ENCODE peak calls at places on chromosome 1, in four cellular contexts. O is AG09309, R is IMR-90, Z is fibroblast of mammary gland. B is an unnamed sample.

GRCh38 chr1:23908453-23909341 is 4.5 kb downstream of the CNR2 start:
- DNase-seq in O (no peak), R (no peak), Z (no peak), B (no peak)

GRCh38 chr1:55848906-55849305 is 633.7 kb upstream of the USP24 start:
- DNase-seq in O (no peak), R (peak), Z (peak), B (no peak)

GRCh38 chr1:8482844-8483436 is 165.0 kb downstream of the SLC45A1 start:
- DNase-seq in O (no peak), R (peak), Z (peak), B (no peak)

GRCh38 chr1:5525597-5526384 is 466.4 kb downstream of the NPHP4 start:
- DNase-seq in O (no peak), R (no peak), Z (no peak), B (peak)

GRCh38 chr1:28157901-28158300 is 18.6 kb downstream of the PTAFR start:
- DNase-seq in O (no peak), R (no peak), Z (no peak), B (no peak)

GRCh38 chr1:53134961-53135734 is 7.3 kb downstream of the SLC1A7 start:
- DNase-seq in O (no peak), R (peak), Z (peak), B (no peak)

GRCh38 chr1:170097449-170097948 is 23.0 kb upstream of the KIFAP3 start:
- DNase-seq in O (no peak), R (no peak), Z (no peak), B (no peak)

GRCh38 chr1:1665815-1666251 is 7.0 kb upstream of the CDK11B start:
- DNase-seq in O (no peak), R (no peak), Z (no peak), B (no peak)

GRCh38 chr1:80054129-80054528 is 1047.6 kb upstream of the ADGRL4 start:
- DNase-seq in O (no peak), R (peak), Z (peak), B (no peak)

GRCh38 chr1:204571631-204572030 is 55.4 kb downstream of the MDM4 start:
- DNase-seq in O (no peak), R (no peak), Z (no peak), B (no peak)

GRCh38 chr1:18344755-18345154 is 136.0 kb upstream of the KLHDC7A start:
- DNase-seq in O (no peak), R (no peak), Z (no peak), B (no peak)

GRCh38 chr1:28258628-28259251 is 578 bp upstream of the SESN2 start:
- DNase-seq in O (no peak), R (no peak), Z (no peak), B (no peak)

GRCh38 chr1:36085686-36086526 is 2.0 kb downstream of the TEKT2 start:
- DNase-seq in O (no peak), R (no peak), Z (no peak), B (peak)

GRCh38 chr1:246434335-246434734 is 72.7 kb downstream of the SMYD3 start:
- DNase-seq in O (no peak), R (no peak), Z (no peak), B (no peak)

GRCh38 chr1:212218911-212219310 is 66.3 kb upstream of the PPP2R5A start:
- DNase-seq in O (peak), R (peak), Z (peak), B (no peak)

GRCh38 chr1:153967109-153967999 is at the start of gene CREB3L4:
- DNase-seq in O (peak), R (peak), Z (peak), B (peak)

GRCh38 chr1:202145325-202146140 is 996 bp upstream of the ARL8A start:
- DNase-seq in O (no peak), R (no peak), Z (no peak), B (no peak)

GRCh38 chr1:100703716-100704115 is 15.8 kb upstream of the VCAM1 start:
- DNase-seq in O (peak), R (no peak), Z (no peak), B (no peak)

GRCh38 chr1:152162826-152163463 is 3.9 kb upstream of the RPTN start:
- DNase-seq in O (peak), R (peak), Z (peak), B (no peak)

GRCh38 chr1:118615066-118615465 is 373.1 kb downstream of the TBX15 start:
- DNase-seq in O (no peak), R (no peak), Z (no peak), B (no peak)

GRCh38 chr1:113403065-113403464 is 12.8 kb downstream of the MAGI3 start:
- DNase-seq in O (no peak), R (no peak), Z (no peak), B (no peak)

GRCh38 chr1:82114887-82115286 is 314.2 kb downstream of the ADGRL2 start:
- DNase-seq in O (no peak), R (no peak), Z (no peak), B (no peak)

GRCh38 chr1:178109348-178110143 is 15.6 kb downstream of the RASAL2 start:
- DNase-seq in O (no peak), R (peak), Z (peak), B (no peak)

GRCh38 chr1:11337536-11338350 is 64.7 kb downstream of the UBIAD1 start:
- DNase-seq in O (no peak), R (no peak), Z (peak), B (no peak)

GRCh38 chr1:222798975-222799374 is 15.9 kb upstream of the DISP1 start:
- DNase-seq in O (no peak), R (no peak), Z (no peak), B (no peak)

GRCh38 chr1:204773246-204773645 is 87.7 kb upstream of the LRRN2 start:
- DNase-seq in O (no peak), R (no peak), Z (no peak), B (no peak)

GRCh38 chr1:170126691-170127090 is 19.1 kb upstream of the NTMT2 start:
- DNase-seq in O (peak), R (peak), Z (peak), B (no peak)

GRCh38 chr1:232805269-232806070 is at the start of gene MAP10:
- DNase-seq in O (peak), R (peak), Z (peak), B (peak)

DNA sequence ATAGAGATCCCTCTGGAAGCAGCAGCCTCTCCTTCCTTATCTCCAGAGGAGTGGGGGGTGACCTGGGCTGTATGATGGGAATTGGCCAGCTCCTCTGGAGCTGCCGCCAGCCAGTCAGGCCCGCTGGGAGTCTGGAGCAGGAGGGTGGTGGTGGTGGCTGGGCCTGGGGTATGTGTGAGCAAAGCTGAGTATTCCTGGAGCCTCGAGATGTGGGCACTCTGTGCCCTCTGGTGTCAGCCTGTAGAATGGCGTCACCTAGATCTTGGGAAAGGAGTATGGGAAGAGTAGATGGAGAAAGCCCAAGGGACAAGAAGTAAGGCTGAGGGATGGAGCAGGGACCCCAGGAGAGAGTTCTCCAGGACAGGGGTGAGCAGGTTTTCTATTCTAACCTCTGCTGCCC is 16.0 kb downstream of the VANGL2 start:
- DNase-seq in O (no peak), R (peak), Z (peak), B (no peak)
- TF ChIP-seq CTCF in O (peak), R (peak), Z (peak), B (peak)

GRCh38 chr1:20380175-20380574 is 89.5 kb downstream of the VWA5B1 start:
- DNase-seq in O (no peak), R (no peak), Z (no peak), B (no peak)

GRCh38 chr1:20381045-20381641 is 90.5 kb downstream of the VWA5B1 start:
- DNase-seq in O (no peak), R (no peak), Z (peak), B (no peak)

GRCh38 chr1:20381961-20382360 is 91.3 kb downstream of the VWA5B1 start:
- DNase-seq in O (no peak), R (no peak), Z (no peak), B (no peak)

GRCh38 chr1:20379075-20379474 is 88.4 kb downstream of the VWA5B1 start:
- DNase-seq in O (no peak), R (no peak), Z (no peak), B (no peak)

GRCh38 chr1:20380616-20381035 is 90.0 kb downstream of the VWA5B1 start:
- DNase-seq in O (peak), R (peak), Z (peak), B (no peak)
- TF ChIP-seq CTCF in O (no peak), R (no peak), Z (no peak), B (no peak)

GRCh38 chr1:167107456-167107855 is 13.6 kb downstream of the STYXL2 start:
- DNase-seq in O (no peak), R (no peak), Z (peak), B (no peak)

GRCh38 chr1:167101754-167102153 is 7.9 kb downstream of the STYXL2 start:
- DNase-seq in O (no peak), R (no peak), Z (no peak), B (no peak)

GRCh38 chr1:167103236-167103894 is 9.5 kb downstream of the STYXL2 start:
- DNase-seq in O (no peak), R (no peak), Z (peak), B (no peak)

GRCh38 chr1:167105841-167106461 is 12.1 kb downstream of the STYXL2 start:
- DNase-seq in O (no peak), R (no peak), Z (no peak), B (no peak)

DNA sequence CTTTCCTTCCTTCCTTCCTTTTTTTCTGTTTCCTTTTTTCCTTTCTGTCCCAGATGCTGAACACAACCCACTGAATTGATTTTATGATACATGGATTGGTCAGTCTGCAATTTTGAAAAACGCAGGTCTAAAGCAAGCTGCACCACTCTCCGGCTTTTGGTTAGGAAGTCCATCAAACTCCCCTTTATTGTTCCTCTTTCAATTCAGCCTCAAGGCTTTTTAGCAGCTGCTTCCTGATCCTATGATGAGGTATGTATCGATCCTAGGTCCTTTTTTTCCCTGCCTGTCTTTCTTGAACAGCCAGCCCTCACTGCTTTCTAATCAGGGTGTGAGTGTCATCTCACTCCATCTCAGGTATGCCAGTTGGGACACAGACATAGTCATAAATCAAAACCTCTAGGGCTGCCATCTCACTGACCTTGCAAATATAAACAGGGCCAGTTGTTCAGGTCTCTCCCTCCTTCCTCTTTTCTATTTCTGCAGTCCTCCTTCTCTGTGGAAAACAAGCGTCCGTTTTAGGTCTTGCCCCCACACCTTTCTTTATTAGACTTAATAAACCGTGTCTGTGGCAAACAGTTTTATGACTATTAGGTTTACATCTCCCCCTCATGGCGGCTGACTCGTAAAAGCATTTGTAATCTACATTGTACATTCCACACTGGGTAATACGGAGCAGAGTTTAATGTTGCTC is 11.4 kb downstream of the STYXL2 start:
- DNase-seq in O (no peak), R (no peak), Z (no peak), B (no peak)
- TF ChIP-seq CTCF in O (no peak), R (no peak), Z (no peak), B (no peak)

GRCh38 chr1:186212574-186213224 is 162.4 kb downstream of the TPR start:
- DNase-seq in O (peak), R (peak), Z (peak), B (no peak)
- TF ChIP-seq CTCF in O (peak), R (peak), Z (peak), B (peak)

GRCh38 chr1:206738370-206739366 is 31.9 kb upstream of the IL19 start:
- DNase-seq in O (no peak), R (peak), Z (peak), B (no peak)
- TF ChIP-seq CTCF in O (peak), R (peak), Z (peak), B (peak)

DNA sequence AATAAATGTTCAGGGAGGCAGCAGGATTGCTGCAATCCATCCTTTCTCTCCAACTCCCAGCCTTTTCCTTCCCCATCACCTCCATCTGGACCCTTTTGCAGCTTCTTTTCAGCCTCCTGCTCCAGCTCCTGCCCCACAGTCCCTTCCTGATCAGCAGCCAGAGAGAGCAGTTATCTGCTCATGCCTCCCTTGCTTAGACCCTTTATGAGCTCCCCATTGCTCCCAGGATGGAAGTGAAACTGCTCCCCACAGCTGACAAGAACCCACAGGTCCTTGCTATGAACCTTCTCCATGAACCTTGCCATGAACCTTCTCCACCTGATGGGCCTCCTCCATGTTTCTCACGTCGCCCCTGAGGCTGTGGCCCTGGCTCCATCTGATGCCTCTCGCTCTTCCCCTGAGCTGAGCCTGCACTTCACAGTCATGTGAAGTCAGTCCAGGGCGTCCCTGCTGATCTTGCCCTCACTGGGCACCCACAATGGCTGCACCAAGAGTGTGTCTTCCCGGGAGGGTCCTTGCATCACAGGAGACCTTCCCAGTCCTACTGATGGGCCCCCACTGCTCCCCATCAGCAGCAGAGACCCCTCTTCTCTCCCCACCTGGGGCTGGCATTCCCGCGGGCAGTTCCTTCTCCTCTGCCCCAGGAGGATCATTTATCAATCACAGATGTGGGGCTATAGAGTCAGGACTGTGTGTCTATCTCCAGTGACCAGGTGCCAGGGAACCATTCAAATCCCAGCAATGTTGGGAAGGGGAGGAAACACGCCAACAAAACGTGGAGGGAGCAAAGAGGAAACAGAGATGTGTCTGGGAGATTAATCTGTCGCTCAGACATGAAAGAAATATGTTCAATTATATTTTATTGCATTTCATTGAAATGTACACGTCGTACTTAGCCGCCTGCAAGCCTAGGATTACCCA is 73.1 kb downstream of the MATN1 start:
- DNase-seq in O (no peak), R (no peak), Z (no peak), B (no peak)
- TF ChIP-seq CTCF in O (no peak), R (no peak), Z (no peak), B (no peak)

DNA sequence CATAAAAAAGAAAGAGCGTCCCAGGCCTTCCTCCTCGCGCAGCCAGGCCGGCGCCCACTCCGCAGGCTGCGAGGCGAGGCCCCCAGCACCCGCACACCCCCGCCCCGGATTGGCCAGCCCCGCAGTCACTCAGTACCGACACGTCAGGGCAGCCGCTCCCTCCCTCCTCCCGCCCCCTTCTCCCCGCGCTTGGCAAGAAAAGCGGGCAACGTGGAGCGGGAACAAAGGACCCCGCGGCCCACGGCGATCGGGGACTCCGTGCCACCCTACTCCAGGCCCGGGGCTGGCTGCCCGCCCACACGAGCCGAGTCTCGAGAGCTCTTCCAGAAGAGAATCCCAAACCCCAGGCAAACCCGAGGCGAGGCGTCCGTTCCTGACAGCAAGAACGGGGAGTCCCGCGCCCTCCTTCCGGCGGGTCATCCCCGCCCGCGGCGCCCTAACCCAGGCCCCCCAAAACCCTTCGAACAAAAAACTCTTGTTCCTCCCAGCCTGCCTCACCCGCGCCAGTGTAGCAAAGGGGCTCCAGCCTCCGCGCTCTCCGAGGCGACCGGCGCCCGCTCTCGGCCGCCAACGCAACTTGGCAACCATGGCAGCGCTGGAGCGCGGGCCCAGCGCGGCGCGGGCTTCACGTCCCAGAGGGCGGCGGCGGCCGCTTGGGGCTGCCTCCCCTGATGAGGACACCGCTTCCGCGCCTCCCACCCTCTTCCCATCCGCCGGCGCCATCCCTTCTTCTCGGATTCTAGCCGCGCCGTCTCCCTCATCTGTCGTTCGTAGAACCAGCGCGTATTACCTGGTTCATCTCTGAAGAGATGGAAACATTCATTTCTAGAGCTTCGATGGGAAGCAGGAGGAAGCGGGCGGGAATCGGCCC is 645 bp downstream of the IVNS1ABP start:
- DNase-seq in O (peak), R (peak), Z (peak), B (peak)
- TF ChIP-seq CTCF in O (peak), R (no peak), Z (no peak), B (no peak)

GRCh38 chr1:90143522-90144050 is 148.7 kb downstream of the ZNF326 start:
- DNase-seq in O (no peak), R (no peak), Z (no peak), B (no peak)

GRCh38 chr1:90147093-90147492 is 152.2 kb downstream of the ZNF326 start:
- DNase-seq in O (no peak), R (no peak), Z (no peak), B (no peak)

GRCh38 chr1:90144820-90145219 is 149.9 kb downstream of the ZNF326 start:
- DNase-seq in O (no peak), R (no peak), Z (no peak), B (no peak)

GRCh38 chr1:90154711-90155110 is 159.8 kb downstream of the ZNF326 start:
- DNase-seq in O (no peak), R (no peak), Z (no peak), B (no peak)

DNA sequence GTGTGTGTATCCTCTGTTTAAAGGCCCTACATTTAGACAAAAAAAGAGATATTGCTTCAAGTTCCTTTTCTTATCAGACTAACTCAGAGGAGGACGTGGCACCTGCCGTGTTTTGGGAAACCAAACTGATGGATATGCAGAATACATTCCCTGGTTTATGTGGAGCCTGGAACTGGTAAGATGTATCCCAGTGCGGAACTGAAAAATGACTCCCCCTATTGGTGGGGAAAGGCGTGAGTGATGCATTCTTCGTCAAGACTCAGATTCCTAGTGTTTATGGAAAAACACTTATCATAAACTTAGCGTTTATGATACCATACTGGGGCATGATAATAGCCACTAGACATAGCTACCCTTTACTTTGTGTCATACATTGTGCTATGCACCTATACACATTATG is 154.2 kb downstream of the ZNF326 start:
- DNase-seq in O (no peak), R (no peak), Z (no peak), B (no peak)
- TF ChIP-seq CTCF in O (no peak), R (no peak), Z (no peak), B (peak)

GRCh38 chr1:38919075-38919474 is 22.6 kb downstream of the RHBDL2 start:
- DNase-seq in O (no peak), R (no peak), Z (no peak), B (no peak)
- TF ChIP-seq CTCF in O (no peak), R (no peak), Z (no peak), B (no peak)